ENCODE peak calls at places on chromosomes 11 and 22, in seven cellular contexts. Y is stimulated activated CD4-positive, alpha-beta T cell treated with anti-CD3 and anti-CD28 coated beads, Interleukin-4, amount 100 ng/mL, for 48 hours; S is activated naive CD8-positive, alpha-beta T cell treated with anti-CD3 and anti-CD28 coated beads, Interleukin-2, amount 50 U/mL, for 24 hours; C is tibial artery; E is HS-5; X is CD4-positive, alpha-beta T cell; V is stimulated activated naive B cell treated with anti-CD40 and anti-IgM and Interleukin-4, amounts not matched to agents 10 μg/mL and 1 μg/mL and 100 μg/mL, for 72 hours. Z is an unnamed sample.

GRCh38 chr11:118214210-118214914 is 10.4 kb downstream of the JAML start:
- DNase-seq in Y (no peak), S (no peak), C (no peak), E (no peak), X (no peak), V (peak), Z (no peak)

GRCh38 chr11:72573380-72573949 is 100.8 kb downstream of the PDE2A start:
- DNase-seq in Y (peak), S (peak), C (peak), E (no peak), X (peak), V (no peak), Z (no peak)

GRCh38 chr11:9625158-9625557 is 38.7 kb upstream of the SWAP70 start:
- DNase-seq in Y (no peak), S (no peak), C (no peak), E (no peak), X (no peak), V (no peak), Z (no peak)

GRCh38 chr22:31085493-31085824 is 4.3 kb downstream of the SMTN start:
- DNase-seq in Y (no peak), S (no peak), C (no peak), E (no peak), X (no peak), V (no peak), Z (no peak)

GRCh38 chr11:19328586-19329311 is 88.0 kb upstream of the E2F8 start:
- DNase-seq in Y (no peak), S (no peak), C (no peak), E (no peak), X (no peak), V (no peak), Z (no peak)

GRCh38 chr11:119210035-119210434 is 3.9 kb downstream of the CBL start:
- DNase-seq in Y (no peak), S (no peak), C (no peak), E (no peak), X (no peak), V (no peak), Z (no peak)

GRCh38 chr11:64661146-64661545 is 61.9 kb downstream of the NRXN2 start:
- DNase-seq in Y (no peak), S (no peak), C (peak), E (peak), X (no peak), V (no peak), Z (no peak)

GRCh38 chr11:6650980-6651379 is 4.6 kb downstream of the DCHS1 start:
- DNase-seq in Y (no peak), S (peak), C (no peak), E (no peak), X (no peak), V (no peak), Z (no peak)

GRCh38 chr11:71342951-71343827 is 90.8 kb upstream of the SHANK2 start:
- DNase-seq in Y (peak), S (peak), C (no peak), E (no peak), X (no peak), V (peak), Z (peak)

GRCh38 chr22:31083377-31083768 is 2.3 kb downstream of the SMTN start:
- DNase-seq in Y (no peak), S (no peak), C (no peak), E (no peak), X (no peak), V (no peak), Z (no peak)

GRCh38 chr11:59776210-59777066 is 21.3 kb downstream of the STX3 start:
- DNase-seq in Y (no peak), S (no peak), C (no peak), E (peak), X (no peak), V (no peak), Z (peak)

GRCh38 chr11:4680341-4680740 is 17.3 kb downstream of the OR51E2 start:
- DNase-seq in Y (no peak), S (no peak), C (no peak), E (no peak), X (no peak), V (no peak), Z (no peak)

GRCh38 chr11:73288873-73289707 is 17.0 kb downstream of the P2RY6 start:
- DNase-seq in Y (peak), S (peak), C (peak), E (peak), X (peak), V (peak), Z (peak)

GRCh38 chr11:33885338-33886005 is 6.4 kb downstream of the LMO2 start:
- DNase-seq in Y (no peak), S (no peak), C (no peak), E (no peak), X (no peak), V (no peak), Z (no peak)

GRCh38 chr11:59668188-59668949 is 468 bp downstream of the PATL1 start:
- DNase-seq in Y (peak), S (peak), C (peak), E (peak), X (no peak), V (peak), Z (peak)

GRCh38 chr22:27386186-27386585 is 415.4 kb downstream of the MN1 start:
- DNase-seq in Y (no peak), S (no peak), C (no peak), E (no peak), X (no peak), V (no peak), Z (no peak)

GRCh38 chr11:70359806-70360205 is 38.5 kb upstream of the CTTN start:
- DNase-seq in Y (no peak), S (no peak), C (no peak), E (no peak), X (no peak), V (no peak), Z (no peak)

GRCh38 chr11:32079511-32079910 is 11.4 kb upstream of the RCN1 start:
- DNase-seq in Y (no peak), S (no peak), C (no peak), E (no peak), X (no peak), V (no peak), Z (no peak)

GRCh38 chr22:49066619-49067018 is 761.1 kb downstream of the BRD1 start:
- DNase-seq in Y (no peak), S (no peak), C (no peak), E (no peak), X (no peak), V (no peak), Z (no peak)

GRCh38 chr11:33692013-33692504 is 8.6 kb downstream of the C11orf91 start:
- DNase-seq in Y (no peak), S (no peak), C (peak), E (peak), X (no peak), V (no peak), Z (no peak)

GRCh38 chr11:113546757-113547507 is 71.7 kb upstream of the DRD2 start:
- DNase-seq in Y (no peak), S (no peak), C (no peak), E (peak), X (no peak), V (no peak), Z (no peak)

GRCh38 chr22:27443315-27443714 is 358.2 kb downstream of the MN1 start:
- DNase-seq in Y (no peak), S (no peak), C (no peak), E (no peak), X (no peak), V (no peak), Z (no peak)